ENCODE peak calls at places on chromosomes 2 and 18, in six cellular contexts. N, M, U, I, L and H are unnamed samples.

GRCh38 chr2:51710222-51710621 is 678.3 kb upstream of the NRXN1 start:
- DNase-seq in N (no peak), M (peak; percentile 23), L (no peak), I (no peak), U (no peak), H (no peak)

GRCh38 chr2:102116675-102117471 is 25.7 kb upstream of the IL1R1 start:
- DNase-seq in I (no peak), M (no peak), N (no peak), L (no peak), U (peak; percentile 56), H (no peak)

GRCh38 chr2:164620873-164621760 is at the start of gene GRB14:
- DNase-seq in N (peak; percentile 45), M (peak; percentile 76), L (peak; percentile 50), U (no peak), I (no peak), H (peak; percentile 33)

GRCh38 chr2:240713928-240714746 is 22.5 kb downstream of the AQP12A start:
- DNase-seq in I (no peak), U (no peak), M (no peak), N (no peak), L (no peak), H (no peak)

GRCh38 chr2:124816007-124816406 is 790.9 kb downstream of the CNTNAP5 start:
- DNase-seq in L (no peak), M (no peak), N (no peak), U (no peak), I (no peak), H (no peak)

GRCh38 chr18:58807766-58808165 is 56.9 kb upstream of the ZNF532 start:
- DNase-seq in I (no peak), L (no peak), M (no peak), U (peak; percentile 74), N (no peak), H (no peak)

GRCh38 chr2:189613650-189614420 is 33.2 kb upstream of the SLC40A1 start:
- DNase-seq in M (peak; percentile 37), L (no peak), I (no peak), N (no peak), U (no peak), H (no peak)

GRCh38 chr2:140442319-140442718 is 1662.1 kb upstream of the NXPH2 start:
- DNase-seq in N (no peak), L (no peak), U (no peak), I (no peak), M (no peak), H (no peak)

GRCh38 chr2:191165190-191165643 is 14.4 kb upstream of the STAT4 start:
- DNase-seq in I (no peak), M (peak; percentile 65), N (no peak), L (peak; percentile 10), U (peak; percentile 76), H (no peak)

GRCh38 chr18:45540146-45540545 is 75.1 kb upstream of the SLC14A2 start:
- DNase-seq in I (no peak), N (no peak), U (peak; percentile 11), M (no peak), L (no peak), H (no peak)

GRCh38 chr2:24779121-24779520 is 14.1 kb downstream of the PTRHD1 start:
- DNase-seq in M (peak; percentile 25), N (no peak), I (no peak), L (no peak), U (no peak), H (no peak)

GRCh38 chr2:138767101-138767500 is 13.1 kb downstream of the NXPH2 start:
- DNase-seq in U (no peak), N (no peak), M (no peak), I (no peak), L (no peak), H (no peak)

GRCh38 chr2:213121677-213122076 is 29.7 kb downstream of the IKZF2 start:
- DNase-seq in M (no peak), N (no peak), I (no peak), L (no peak), U (no peak), H (no peak)

GRCh38 chr2:129906861-129907235 is 72.6 kb upstream of the RAB6C start:
- DNase-seq in M (no peak), U (no peak), I (no peak), N (peak; percentile 19), L (no peak), H (no peak)

GRCh38 chr2:36357506-36358316 is 2.1 kb downstream of the CRIM1 start:
- DNase-seq in L (peak; percentile 30), U (peak; percentile 82), N (no peak), M (peak; percentile 89), I (peak; percentile 61), H (no peak)

GRCh38 chr2:86068098-86069047 is 37.3 kb downstream of the POLR1A start:
- DNase-seq in M (peak; percentile 29), N (no peak), U (peak; percentile 59), I (no peak), L (no peak), H (no peak)

GRCh38 chr2:171383141-171383540 is 50.6 kb downstream of the METTL8 start:
- DNase-seq in M (no peak), N (no peak), L (no peak), U (peak; percentile 49), I (no peak), H (no peak)

GRCh38 chr2:33372940-33373553 is 103.4 kb upstream of the RASGRP3 start:
- DNase-seq in I (no peak), U (peak; percentile 53), N (no peak), M (peak; percentile 77), L (peak; percentile 39), H (peak; percentile 28)

GRCh38 chr18:8996771-8997432 is 105.6 kb upstream of the NDUFV2 start:
- DNase-seq in M (no peak), I (no peak), U (peak; percentile 48), N (no peak), L (no peak), H (no peak)

GRCh38 chr18:61572871-61573270 is 239.6 kb downstream of the CDH20 start:
- DNase-seq in I (no peak), L (no peak), M (no peak), N (no peak), U (peak; percentile 77), H (no peak)

GRCh38 chr2:221822416-221822815 is 250.3 kb upstream of the EPHA4 start:
- DNase-seq in L (no peak), I (no peak), N (no peak), U (no peak), M (no peak), H (no peak)

GRCh38 chr18:47163241-47163640 is 12.9 kb downstream of the IER3IP1 start:
- DNase-seq in U (peak; percentile 36), I (peak; percentile 42), N (no peak), L (no peak), M (no peak), H (no peak)

GRCh38 chr2:201357216-201357615 is at the start of gene FLACC1:
- DNase-seq in M (peak; percentile 57), I (peak; percentile 31), L (no peak), N (no peak), U (peak; percentile 87), H (peak; percentile 17)

GRCh38 chr18:63679820-63680606 is 18.3 kb upstream of the SERPINB3 start:
- DNase-seq in M (peak; percentile 14), U (no peak), N (no peak), L (no peak), I (no peak), H (no peak)

GRCh38 chr2:141810148-141810547 is 320.7 kb downstream of the LRP1B start:
- DNase-seq in U (no peak), N (no peak), I (no peak), L (no peak), M (no peak), H (no peak)

GRCh38 chr18:61896767-61897166 is 4.0 kb upstream of the RNF152 start:
- DNase-seq in M (no peak), I (no peak), N (no peak), L (peak; percentile 84), U (peak; percentile 98), H (no peak)

GRCh38 chr2:101844055-101844635 is 146.6 kb downstream of the MAP4K4 start:
- DNase-seq in M (no peak), I (no peak), U (peak; percentile 58), N (no peak), L (peak; percentile 35), H (no peak)

GRCh38 chr18:63085611-63086010 is 234.0 kb downstream of the BCL2 start:
- DNase-seq in N (no peak), L (no peak), U (no peak), I (no peak), M (no peak), H (no peak)

GRCh38 chr2:102387763-102388546 is 32.4 kb downstream of the IL18R1 start:
- DNase-seq in U (no peak), I (no peak), M (no peak), L (no peak), N (no peak), H (no peak)

GRCh38 chr2:230706053-230706498 is 6.6 kb upstream of the CAB39 start:
- DNase-seq in M (peak; percentile 56), L (no peak), I (no peak), U (no peak), N (peak; percentile 50), H (no peak)

GRCh38 chr2:176585791-176586190 is 316.5 kb downstream of the MTX2 start:
- DNase-seq in N (no peak), M (no peak), L (no peak), I (no peak), U (no peak), H (no peak)

GRCh38 chr2:65661980-65662653 is 229.7 kb upstream of the SPRED2 start:
- DNase-seq in U (peak; percentile 22), N (no peak), I (no peak), M (no peak), L (no peak), H (no peak)

GRCh38 chr2:180240774-180241173 is 233.7 kb upstream of the CWC22 start:
- DNase-seq in N (no peak), L (no peak), I (no peak), M (peak; percentile 20), U (peak; percentile 18), H (no peak)
- TF ChIP-seq CTCF in N (no peak), L (no peak), I (peak; percentile 35), M (peak; percentile 30), U (peak; percentile 35), H (no peak)

GRCh38 chr2:205564761-205565160 is 117.5 kb upstream of the NRP2 start:
- DNase-seq in I (no peak), M (peak; percentile 10), U (no peak), N (no peak), L (no peak), H (no peak)
- TF ChIP-seq CTCF in I (no peak), M (no peak), U (peak; percentile 23), N (no peak), L (no peak), H (no peak)

GRCh38 chr2:59276033-59276432 is 1034.9 kb upstream of the FANCL start:
- DNase-seq in I (no peak), U (no peak), L (no peak), N (no peak), M (peak; percentile 14), H (no peak)

GRCh38 chr2:59282374-59283057 is 1041.4 kb upstream of the FANCL start:
- DNase-seq in N (no peak), I (no peak), L (no peak), M (no peak), U (no peak), H (no peak)

GRCh38 chr2:59277656-59278055 is 1036.5 kb upstream of the FANCL start:
- DNase-seq in M (no peak), U (peak; percentile 2), I (no peak), L (no peak), N (no peak), H (no peak)

GRCh38 chr2:59276917-59277316 is 1035.8 kb upstream of the FANCL start:
- DNase-seq in M (no peak), U (no peak), L (no peak), I (peak; percentile 9), N (no peak), H (no peak)
- TF ChIP-seq CTCF in M (no peak), U (no peak), L (no peak), I (no peak), N (no peak), H (no peak)

GRCh38 chr2:66919286-66919685 is 477.8 kb upstream of the ETAA1 start:
- DNase-seq in U (no peak), M (no peak), L (no peak), N (no peak), I (no peak), H (no peak)
- TF ChIP-seq CTCF in U (no peak), M (no peak), L (no peak), N (no peak), I (no peak), H (no peak)